ENCODE peak calls at places on chromosomes 5 and 9, in five cellular contexts. H is adipocyte, S is MCF 10A, B is RWPE1, T is left lung. N is an unnamed sample.

GRCh38 chr9:129703667-129704355 is 38.4 kb downstream of the PRRX2 start:
- DNase-seq in H (peak; percentile 95), T (peak; percentile 67), S (no peak), B (no peak), N (no peak)

GRCh38 chr9:86714976-86715375 is 232.3 kb downstream of the GAS1 start:
- DNase-seq in S (no peak), H (peak; percentile 64), B (no peak), T (no peak), N (peak; percentile 21)

GRCh38 chr5:146079695-146080361 is 25.5 kb downstream of the PLAC8L1 start:
- DNase-seq in H (peak; percentile 3), T (no peak), S (peak; percentile 82), B (no peak), N (peak; percentile 44)

GRCh38 chr5:13771011-13771571 is 173.4 kb downstream of the DNAH5 start:
- DNase-seq in B (no peak), T (no peak), H (no peak), S (peak; percentile 20), N (no peak)

GRCh38 chr9:135006911-135007570 is 80.4 kb upstream of the OLFM1 start:
- DNase-seq in S (no peak), H (no peak), T (peak; percentile 65), B (no peak), N (no peak)

GRCh38 chr5:159022178-159022556 is 77.5 kb downstream of the EBF1 start:
- DNase-seq in T (peak; percentile 66), B (no peak), H (no peak), S (peak; percentile 31), N (peak; percentile 46)

GRCh38 chr5:64807505-64807904 is 38.8 kb downstream of the CWC27 start:
- DNase-seq in S (no peak), B (no peak), T (no peak), H (no peak), N (peak; percentile 40)

GRCh38 chr5:33049298-33049697 is 338.2 kb downstream of the NPR3 start:
- DNase-seq in T (no peak), H (no peak), B (peak; percentile 63), S (peak; percentile 83), N (no peak)

GRCh38 chr5:111627862-111628261 is 115.5 kb upstream of the STARD4 start:
- DNase-seq in B (no peak), S (no peak), T (no peak), H (no peak), N (no peak)

GRCh38 chr5:126138475-126139005 is 284.7 kb upstream of the GRAMD2B start:
- DNase-seq in T (no peak), B (no peak), H (peak; percentile 60), S (peak; percentile 49), N (peak; percentile 69)

GRCh38 chr9:114804504-114804903 is 1.3 kb downstream of the TNFSF15 start:
- DNase-seq in H (peak; percentile 71), T (no peak), S (peak; percentile 73), B (peak; percentile 85), N (peak; percentile 70)

GRCh38 chr5:35815089-35815936 is 41.4 kb upstream of the IL7R start:
- DNase-seq in B (peak; percentile 18), S (peak; percentile 25), T (no peak), H (peak; percentile 57), N (peak; percentile 44)

GRCh38 chr9:84554069-84554659 is 115.4 kb upstream of the NTRK2 start:
- DNase-seq in T (no peak), S (no peak), B (no peak), H (no peak), N (no peak)

GRCh38 chr9:70222354-70222753 is 36.4 kb upstream of the SMC5 start:
- DNase-seq in T (no peak), B (no peak), H (no peak), S (no peak), N (no peak)

GRCh38 chr5:132773114-132773513 is 3.9 kb downstream of the SEPTIN8 start:
- DNase-seq in S (no peak), B (no peak), T (no peak), H (no peak), N (no peak)

GRCh38 chr5:10115669-10116068 is 134.0 kb downstream of the ATPSCKMT start:
- DNase-seq in B (no peak), T (no peak), H (no peak), S (no peak), N (no peak)

GRCh38 chr5:118956727-118957126 is 31.6 kb downstream of the DTWD2 start:
- DNase-seq in B (peak; percentile 16), H (peak; percentile 70), S (peak; percentile 14), T (no peak), N (peak; percentile 42)

GRCh38 chr9:10706788-10707187 is 94.0 kb upstream of the PTPRD start:
- DNase-seq in H (no peak), B (no peak), S (no peak), T (no peak), N (no peak)

GRCh38 chr9:124810513-124811355 is 33.8 kb downstream of the OLFML2A start:
- DNase-seq in B (peak; percentile 97), H (peak; percentile 82), S (peak; percentile 67), T (peak; percentile 25), N (peak; percentile 50)

GRCh38 chr5:160266752-160267345 is 37.5 kb downstream of the FABP6 start:
- DNase-seq in S (no peak), B (no peak), H (no peak), T (no peak), N (no peak)

N was measured in renal cortical epithelial cell.